ENCODE peak calls at places on chromosomes 3 and 15, in nine cellular contexts. One of them, this sample, is unnamed. For H3K4me1, the result is how much of the 10 kb centered on the place peaks cover.

GRCh38 chr15:20341901-20342605 is 199.5 kb downstream of the GOLGA6L6 start:
- DNase-seq in lower lobe of right lung: peak
- DNase-seq in fibroblast of lung: no peak
- DNase-seq in tibial artery: peak
- DNase-seq in RWPE2: peak
- DNase-seq in Peyer's patch: peak
- DNase-seq in MM.1S: peak
- DNase-seq in SK-N-SH: no peak
- DNase-seq in heart left ventricle: peak
- DNase-seq in this sample: peak

GRCh38 chr3:186510374-186511079 is 33.7 kb downstream of the CRYGS start:
- DNase-seq in lower lobe of right lung: no peak
- DNase-seq in fibroblast of lung: peak
- DNase-seq in tibial artery: no peak
- DNase-seq in RWPE2: no peak
- DNase-seq in Peyer's patch: no peak
- DNase-seq in MM.1S: no peak
- DNase-seq in SK-N-SH: no peak
- DNase-seq in heart left ventricle: no peak
- DNase-seq in this sample: no peak

GRCh38 chr3:105157766-105158085 is 209.0 kb upstream of the ALCAM start:
- DNase-seq in lower lobe of right lung: no peak
- DNase-seq in fibroblast of lung: no peak
- DNase-seq in tibial artery: no peak
- DNase-seq in RWPE2: no peak
- DNase-seq in Peyer's patch: no peak
- DNase-seq in MM.1S: no peak
- DNase-seq in SK-N-SH: no peak
- DNase-seq in heart left ventricle: no peak
- DNase-seq in this sample: no peak

GRCh38 chr3:9934235-9934621 is 594 bp downstream of the CRELD1 start:
- DNase-seq in lower lobe of right lung: no peak
- DNase-seq in fibroblast of lung: no peak
- DNase-seq in tibial artery: no peak
- DNase-seq in RWPE2: no peak
- DNase-seq in Peyer's patch: peak
- DNase-seq in MM.1S: no peak
- DNase-seq in SK-N-SH: peak
- DNase-seq in heart left ventricle: no peak
- DNase-seq in this sample: peak

GRCh38 chr3:110165753-110166152 is 828.4 kb upstream of the DPPA4 start:
- DNase-seq in lower lobe of right lung: no peak
- DNase-seq in fibroblast of lung: no peak
- DNase-seq in tibial artery: no peak
- DNase-seq in RWPE2: no peak
- DNase-seq in Peyer's patch: no peak
- DNase-seq in MM.1S: no peak
- DNase-seq in SK-N-SH: no peak
- DNase-seq in heart left ventricle: no peak
- DNase-seq in this sample: no peak

GRCh38 chr3:180116658-180117057 is 79.9 kb upstream of the PEX5L start:
- DNase-seq in lower lobe of right lung: no peak
- DNase-seq in fibroblast of lung: no peak
- DNase-seq in tibial artery: no peak
- DNase-seq in RWPE2: no peak
- DNase-seq in Peyer's patch: no peak
- DNase-seq in MM.1S: no peak
- DNase-seq in SK-N-SH: no peak
- DNase-seq in heart left ventricle: no peak
- DNase-seq in this sample: no peak

GRCh38 chr3:115436767-115437301 is 186.5 kb upstream of the GAP43 start:
- DNase-seq in lower lobe of right lung: no peak
- DNase-seq in fibroblast of lung: peak
- DNase-seq in tibial artery: no peak
- DNase-seq in RWPE2: peak
- DNase-seq in Peyer's patch: no peak
- DNase-seq in MM.1S: no peak
- DNase-seq in SK-N-SH: no peak
- DNase-seq in heart left ventricle: no peak
- DNase-seq in this sample: no peak

GRCh38 chr3:129260606-129261005 is 11.2 kb downstream of the COPG1 start:
- DNase-seq in lower lobe of right lung: no peak
- DNase-seq in fibroblast of lung: no peak
- DNase-seq in tibial artery: no peak
- DNase-seq in RWPE2: no peak
- DNase-seq in Peyer's patch: no peak
- DNase-seq in MM.1S: no peak
- DNase-seq in SK-N-SH: no peak
- DNase-seq in heart left ventricle: no peak
- DNase-seq in this sample: no peak

GRCh38 chr3:188914556-188914955 is 257.2 kb upstream of the TPRG1 start:
- DNase-seq in lower lobe of right lung: no peak
- DNase-seq in fibroblast of lung: peak
- DNase-seq in tibial artery: no peak
- DNase-seq in RWPE2: no peak
- DNase-seq in Peyer's patch: no peak
- DNase-seq in MM.1S: no peak
- DNase-seq in SK-N-SH: no peak
- DNase-seq in heart left ventricle: no peak
- DNase-seq in this sample: no peak

GRCh38 chr3:188913084-188913483 is 258.7 kb upstream of the TPRG1 start:
- DNase-seq in lower lobe of right lung: no peak
- DNase-seq in fibroblast of lung: no peak
- DNase-seq in tibial artery: no peak
- DNase-seq in RWPE2: no peak
- DNase-seq in Peyer's patch: no peak
- DNase-seq in MM.1S: no peak
- DNase-seq in SK-N-SH: no peak
- DNase-seq in heart left ventricle: no peak
- DNase-seq in this sample: no peak

GRCh38 chr3:188916934-188917391 is 254.8 kb upstream of the TPRG1 start:
- DNase-seq in lower lobe of right lung: no peak
- DNase-seq in fibroblast of lung: no peak
- DNase-seq in tibial artery: no peak
- DNase-seq in RWPE2: no peak
- DNase-seq in Peyer's patch: no peak
- DNase-seq in MM.1S: no peak
- DNase-seq in SK-N-SH: no peak
- DNase-seq in heart left ventricle: no peak
- DNase-seq in this sample: no peak

GRCh38 chr3:188918086-188918485 is 253.7 kb upstream of the TPRG1 start:
- DNase-seq in lower lobe of right lung: no peak
- DNase-seq in fibroblast of lung: no peak
- DNase-seq in tibial artery: no peak
- DNase-seq in RWPE2: no peak
- DNase-seq in Peyer's patch: no peak
- DNase-seq in MM.1S: no peak
- DNase-seq in SK-N-SH: no peak
- DNase-seq in heart left ventricle: no peak
- DNase-seq in this sample: no peak

DNA sequence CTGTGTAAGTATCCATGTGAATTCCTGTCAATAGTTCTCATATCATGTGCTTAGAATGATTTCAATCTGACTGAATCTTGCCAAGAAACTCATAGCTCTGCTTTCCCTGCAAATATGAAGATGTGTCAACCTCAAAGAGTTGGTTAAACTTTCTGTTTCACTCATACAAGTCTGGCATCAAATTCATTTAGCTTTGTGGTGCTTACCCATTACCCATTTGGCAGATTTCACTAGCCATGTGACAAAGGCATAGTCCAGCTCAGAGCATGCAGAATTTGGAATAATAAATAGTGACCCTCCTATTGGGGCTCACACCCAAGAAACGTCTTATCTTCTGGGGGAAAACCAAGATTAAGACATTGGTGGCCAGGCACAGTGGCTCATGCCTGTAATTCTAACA is 256.6 kb upstream of the TPRG1 start:
- DNase-seq in lower lobe of right lung: no peak
- DNase-seq in fibroblast of lung: peak
- DNase-seq in tibial artery: no peak
- DNase-seq in RWPE2: no peak
- DNase-seq in Peyer's patch: no peak
- DNase-seq in MM.1S: no peak
- DNase-seq in SK-N-SH: no peak
- DNase-seq in heart left ventricle: no peak
- DNase-seq in this sample: no peak
- H3K4me3 ChIP-seq in lower lobe of right lung: no peak
- H3K4me3 ChIP-seq in fibroblast of lung: no peak
- H3K4me3 ChIP-seq in tibial artery: no peak
- H3K4me3 ChIP-seq in RWPE2: no peak
- H3K4me3 ChIP-seq in Peyer's patch: no peak
- H3K4me3 ChIP-seq in MM.1S: no peak
- H3K4me3 ChIP-seq in SK-N-SH: no peak
- H3K4me3 ChIP-seq in heart left ventricle: no peak
- H3K4me3 ChIP-seq in this sample: no peak

GRCh38 chr3:155772801-155773200 is 27.9 kb upstream of the PLCH1 start:
- DNase-seq in lower lobe of right lung: no peak
- DNase-seq in fibroblast of lung: peak
- DNase-seq in tibial artery: no peak
- DNase-seq in RWPE2: no peak
- DNase-seq in Peyer's patch: no peak
- DNase-seq in MM.1S: no peak
- DNase-seq in SK-N-SH: no peak
- DNase-seq in heart left ventricle: no peak
- DNase-seq in this sample: no peak

GRCh38 chr3:155782390-155782953 is 23.6 kb downstream of the C3orf33 start:
- DNase-seq in lower lobe of right lung: no peak
- DNase-seq in fibroblast of lung: no peak
- DNase-seq in tibial artery: no peak
- DNase-seq in RWPE2: no peak
- DNase-seq in Peyer's patch: no peak
- DNase-seq in MM.1S: no peak
- DNase-seq in SK-N-SH: no peak
- DNase-seq in heart left ventricle: no peak
- DNase-seq in this sample: no peak

GRCh38 chr3:155780291-155780690 is 25.8 kb downstream of the C3orf33 start:
- DNase-seq in lower lobe of right lung: no peak
- DNase-seq in fibroblast of lung: no peak
- DNase-seq in tibial artery: no peak
- DNase-seq in RWPE2: no peak
- DNase-seq in Peyer's patch: no peak
- DNase-seq in MM.1S: no peak
- DNase-seq in SK-N-SH: no peak
- DNase-seq in heart left ventricle: no peak
- DNase-seq in this sample: no peak

DNA sequence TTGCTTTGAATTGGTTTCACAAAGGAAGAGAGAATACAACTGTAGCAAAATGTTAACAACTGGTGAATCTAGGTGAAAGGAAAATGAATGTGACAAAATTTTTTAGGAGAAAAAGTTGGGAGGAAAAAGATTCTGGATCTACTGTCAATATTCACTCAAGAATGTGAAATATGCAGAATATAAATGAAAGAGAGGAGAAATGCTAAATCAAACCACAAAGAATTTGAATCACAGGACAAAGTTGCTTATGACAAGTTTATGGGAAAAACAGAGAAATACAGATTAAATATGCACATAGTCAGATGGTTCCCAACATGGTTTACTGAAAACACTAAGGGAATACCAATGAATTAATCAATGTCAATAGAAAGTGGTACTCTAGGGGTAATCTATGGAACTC is 27.6 kb downstream of the C3orf33 start:
- DNase-seq in lower lobe of right lung: no peak
- DNase-seq in fibroblast of lung: no peak
- DNase-seq in tibial artery: no peak
- DNase-seq in RWPE2: no peak
- DNase-seq in Peyer's patch: no peak
- DNase-seq in MM.1S: no peak
- DNase-seq in SK-N-SH: no peak
- DNase-seq in heart left ventricle: no peak
- DNase-seq in this sample: no peak
- H3K4me1 ChIP-seq in lower lobe of right lung: under half
- H3K4me1 ChIP-seq in fibroblast of lung: under half
- H3K4me1 ChIP-seq in tibial artery: under half
- H3K4me1 ChIP-seq in RWPE2: under half
- H3K4me1 ChIP-seq in Peyer's patch: under half
- H3K4me1 ChIP-seq in MM.1S: under half
- H3K4me1 ChIP-seq in SK-N-SH: under half
- H3K4me1 ChIP-seq in heart left ventricle: under half
- H3K4me1 ChIP-seq in this sample: under half

GRCh38 chr3:124981472-124981871 is 46.9 kb upstream of the MUC13 start:
- DNase-seq in lower lobe of right lung: no peak
- DNase-seq in fibroblast of lung: no peak
- DNase-seq in tibial artery: no peak
- DNase-seq in RWPE2: no peak
- DNase-seq in Peyer's patch: no peak
- DNase-seq in MM.1S: no peak
- DNase-seq in SK-N-SH: no peak
- DNase-seq in heart left ventricle: no peak
- DNase-seq in this sample: no peak

GRCh38 chr3:124984754-124985153 is 50.2 kb upstream of the MUC13 start:
- DNase-seq in lower lobe of right lung: no peak
- DNase-seq in fibroblast of lung: no peak
- DNase-seq in tibial artery: no peak
- DNase-seq in RWPE2: no peak
- DNase-seq in Peyer's patch: no peak
- DNase-seq in MM.1S: no peak
- DNase-seq in SK-N-SH: no peak
- DNase-seq in heart left ventricle: no peak
- DNase-seq in this sample: no peak

GRCh38 chr3:124985358-124985757 is 50.8 kb upstream of the MUC13 start:
- DNase-seq in lower lobe of right lung: no peak
- DNase-seq in fibroblast of lung: peak
- DNase-seq in tibial artery: peak
- DNase-seq in RWPE2: no peak
- DNase-seq in Peyer's patch: no peak
- DNase-seq in MM.1S: no peak
- DNase-seq in SK-N-SH: no peak
- DNase-seq in heart left ventricle: no peak
- DNase-seq in this sample: no peak

GRCh38 chr3:124982855-124983254 is 48.3 kb upstream of the MUC13 start:
- DNase-seq in lower lobe of right lung: no peak
- DNase-seq in fibroblast of lung: no peak
- DNase-seq in tibial artery: no peak
- DNase-seq in RWPE2: no peak
- DNase-seq in Peyer's patch: no peak
- DNase-seq in MM.1S: no peak
- DNase-seq in SK-N-SH: no peak
- DNase-seq in heart left ventricle: no peak
- DNase-seq in this sample: no peak

GRCh38 chr3:124986153-124987143 is 51.9 kb upstream of the MUC13 start:
- DNase-seq in lower lobe of right lung: no peak
- DNase-seq in fibroblast of lung: peak
- DNase-seq in tibial artery: peak
- DNase-seq in RWPE2: peak
- DNase-seq in Peyer's patch: no peak
- DNase-seq in MM.1S: no peak
- DNase-seq in SK-N-SH: peak
- DNase-seq in heart left ventricle: no peak
- DNase-seq in this sample: no peak
- H3K27ac ChIP-seq in lower lobe of right lung: peak
- H3K27ac ChIP-seq in fibroblast of lung: peak
- H3K27ac ChIP-seq in tibial artery: peak
- H3K27ac ChIP-seq in RWPE2: peak
- H3K27ac ChIP-seq in Peyer's patch: peak
- H3K27ac ChIP-seq in MM.1S: no peak
- H3K27ac ChIP-seq in SK-N-SH: peak
- H3K27ac ChIP-seq in heart left ventricle: peak
- H3K27ac ChIP-seq in this sample: peak

GRCh38 chr3:42529463-42529862 is 27.0 kb downstream of the VIPR1 start:
- DNase-seq in lower lobe of right lung: peak
- DNase-seq in fibroblast of lung: no peak
- DNase-seq in tibial artery: no peak
- DNase-seq in RWPE2: no peak
- DNase-seq in Peyer's patch: no peak
- DNase-seq in MM.1S: no peak
- DNase-seq in SK-N-SH: no peak
- DNase-seq in heart left ventricle: no peak
- DNase-seq in this sample: no peak

GRCh38 chr3:42527368-42527917 is 25.0 kb downstream of the VIPR1 start:
- DNase-seq in lower lobe of right lung: peak
- DNase-seq in fibroblast of lung: no peak
- DNase-seq in tibial artery: no peak
- DNase-seq in RWPE2: no peak
- DNase-seq in Peyer's patch: no peak
- DNase-seq in MM.1S: no peak
- DNase-seq in SK-N-SH: no peak
- DNase-seq in heart left ventricle: no peak
- DNase-seq in this sample: no peak

GRCh38 chr3:42531470-42531869 is 29.0 kb downstream of the VIPR1 start:
- DNase-seq in lower lobe of right lung: no peak
- DNase-seq in fibroblast of lung: no peak
- DNase-seq in tibial artery: no peak
- DNase-seq in RWPE2: no peak
- DNase-seq in Peyer's patch: no peak
- DNase-seq in MM.1S: no peak
- DNase-seq in SK-N-SH: no peak
- DNase-seq in heart left ventricle: no peak
- DNase-seq in this sample: no peak

GRCh38 chr3:42532229-42532628 is 29.8 kb downstream of the VIPR1 start:
- DNase-seq in lower lobe of right lung: no peak
- DNase-seq in fibroblast of lung: no peak
- DNase-seq in tibial artery: no peak
- DNase-seq in RWPE2: no peak
- DNase-seq in Peyer's patch: no peak
- DNase-seq in MM.1S: no peak
- DNase-seq in SK-N-SH: no peak
- DNase-seq in heart left ventricle: no peak
- DNase-seq in this sample: no peak

GRCh38 chr3:42530073-42530472 is 27.6 kb downstream of the VIPR1 start:
- DNase-seq in lower lobe of right lung: no peak
- DNase-seq in fibroblast of lung: no peak
- DNase-seq in tibial artery: no peak
- DNase-seq in RWPE2: no peak
- DNase-seq in Peyer's patch: no peak
- DNase-seq in MM.1S: no peak
- DNase-seq in SK-N-SH: no peak
- DNase-seq in heart left ventricle: no peak
- DNase-seq in this sample: no peak
- H3K4me3 ChIP-seq in lower lobe of right lung: no peak
- H3K4me3 ChIP-seq in fibroblast of lung: no peak
- H3K4me3 ChIP-seq in tibial artery: no peak
- H3K4me3 ChIP-seq in RWPE2: no peak
- H3K4me3 ChIP-seq in Peyer's patch: no peak
- H3K4me3 ChIP-seq in MM.1S: no peak
- H3K4me3 ChIP-seq in SK-N-SH: no peak
- H3K4me3 ChIP-seq in heart left ventricle: no peak
- H3K4me3 ChIP-seq in this sample: no peak

This sample was measured in left ventricle myocardium inferior.